ENCODE peak calls at places on chromosomes 7 and 10, in six cellular contexts. E, Y, J, R, S and U are unnamed samples.

GRCh38 chr7:48365010-48365409 is 193.8 kb downstream of the ABCA13 start:
- DNase-seq in Y (no peak), R (no peak), J (no peak), E (no peak), S (no peak), U (no peak)

GRCh38 chr10:124670849-124671248 is 73.3 kb downstream of the FAM53B start:
- DNase-seq in R (no peak), J (no peak), S (no peak), E (no peak), Y (no peak), U (no peak)

GRCh38 chr10:28719789-28720436 is 42.6 kb downstream of the BAMBI start:
- DNase-seq in R (no peak), Y (peak; percentile 51), S (no peak), J (no peak), E (no peak), U (no peak)

GRCh38 chr10:3077940-3078630 is 10.7 kb downstream of the PFKP start:
- DNase-seq in Y (no peak), E (peak; percentile 50), J (no peak), S (no peak), R (no peak), U (no peak)

GRCh38 chr10:14397069-14397468 is 66.3 kb upstream of the FRMD4A start:
- DNase-seq in J (peak; percentile 17), E (no peak), S (no peak), Y (no peak), R (peak; percentile 67), U (no peak)

GRCh38 chr7:108114117-108114841 is 15.9 kb downstream of the LAMB4 start:
- DNase-seq in E (no peak), R (no peak), S (no peak), J (peak; percentile 33), Y (peak; percentile 35), U (peak; percentile 50)

GRCh38 chr7:91492317-91492716 is 228.1 kb downstream of the FZD1 start:
- DNase-seq in J (no peak), Y (no peak), R (no peak), E (no peak), S (no peak), U (no peak)

GRCh38 chr10:114518401-114519305 is 114.4 kb upstream of the AFAP1L2 start:
- DNase-seq in J (no peak), E (no peak), Y (peak; percentile 82), S (no peak), R (no peak), U (no peak)

GRCh38 chr7:157782041-157782440 is 445.2 kb downstream of the DNAJB6 start:
- DNase-seq in E (no peak), R (no peak), Y (no peak), J (no peak), S (no peak), U (no peak)

GRCh38 chr7:100880645-100881044 is 5.7 kb downstream of the SRRT start:
- DNase-seq in E (no peak), R (no peak), J (no peak), Y (no peak), S (no peak), U (no peak)

GRCh38 chr7:130485734-130486113 is 6.2 kb upstream of the MEST start:
- DNase-seq in J (no peak), E (no peak), Y (no peak), S (no peak), R (no peak), U (no peak)

GRCh38 chr10:19811517-19811916 is 4.7 kb upstream of the PLXDC2 start:
- DNase-seq in E (peak; percentile 69), S (no peak), Y (no peak), J (no peak), R (peak; percentile 18), U (no peak)

GRCh38 chr7:45435846-45436245 is 138.3 kb upstream of the ADCY1 start:
- DNase-seq in Y (no peak), E (no peak), R (no peak), S (no peak), J (no peak), U (no peak)

GRCh38 chr7:99768471-99768870 is 15.5 kb downstream of the CYP3A4 start:
- DNase-seq in J (no peak), Y (no peak), R (no peak), E (no peak), S (no peak), U (peak; percentile 84)

GRCh38 chr10:126357169-126357568 is 31.1 kb downstream of the ADAM12 start:
- DNase-seq in R (no peak), Y (no peak), S (no peak), J (no peak), E (no peak), U (no peak)

GRCh38 chr7:44978511-44979366 is at the start of gene MYO1G:
- DNase-seq in S (peak; percentile 51), R (no peak), E (peak; percentile 70), J (no peak), Y (no peak), U (no peak)

GRCh38 chr10:3398825-3399646 is 226.5 kb upstream of the PITRM1 start:
- DNase-seq in R (no peak), S (no peak), Y (no peak), J (no peak), E (no peak), U (no peak)

GRCh38 chr10:68790476-68790875 is 36.9 kb upstream of the STOX1 start:
- DNase-seq in R (no peak), J (no peak), S (no peak), E (no peak), Y (no peak), U (no peak)

GRCh38 chr10:68787813-68788212 is 39.5 kb upstream of the STOX1 start:
- DNase-seq in J (no peak), E (no peak), Y (no peak), R (no peak), S (no peak), U (no peak)

GRCh38 chr10:68796609-68797008 is 30.7 kb upstream of the STOX1 start:
- DNase-seq in J (no peak), E (no peak), Y (no peak), S (no peak), R (no peak), U (no peak)

GRCh38 chr10:68795886-68796532 is 31.3 kb upstream of the STOX1 start:
- DNase-seq in Y (no peak), E (no peak), S (no peak), R (no peak), J (no peak), U (no peak)

DNA sequence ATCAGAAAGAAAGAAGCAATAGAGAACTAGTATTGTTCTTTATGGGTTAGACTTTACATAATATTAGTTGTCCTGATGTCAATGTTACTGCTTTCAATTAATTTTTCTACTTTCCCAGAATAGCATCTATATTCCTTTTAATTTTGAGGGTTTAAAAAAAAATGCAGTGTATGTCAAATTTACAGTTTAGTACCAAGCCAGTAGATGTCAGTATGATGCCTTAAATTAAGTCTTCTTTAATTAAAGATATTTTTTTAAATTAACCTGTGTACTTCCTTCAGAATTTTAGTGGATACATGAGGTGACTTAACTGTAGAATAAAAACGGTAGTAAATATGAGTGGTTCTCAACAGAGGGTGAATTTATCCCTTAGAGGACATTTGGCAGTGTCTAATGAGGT is 35.2 kb upstream of the STOX1 start:
- DNase-seq in E (no peak), S (no peak), R (no peak), Y (no peak), J (no peak), U (no peak)
- H3K27ac ChIP-seq in E (no peak overlapping the region), S (no peak overlapping the region), R (no peak overlapping the region), Y (no peak overlapping the region), J (no peak overlapping the region), U (no peak overlapping the region)

GRCh38 chr7:64876792-64877713 is 26.0 kb upstream of the ZNF273 start:
- DNase-seq in E (peak; percentile 83), Y (no peak), R (no peak), J (peak; percentile 67), S (peak; percentile 44), U (peak; percentile 50)

GRCh38 chr7:64879097-64879730 is 23.9 kb upstream of the ZNF273 start:
- DNase-seq in E (peak; percentile 42), Y (no peak), R (no peak), S (peak; percentile 15), J (no peak), U (peak; percentile 64)

GRCh38 chr7:64877714-64878610 is 25.1 kb upstream of the ZNF273 start:
- DNase-seq in R (no peak), J (no peak), E (peak; percentile 54), Y (no peak), S (peak; percentile 20), U (peak; percentile 89)

GRCh38 chr7:64879800-64880199 is 23.3 kb upstream of the ZNF273 start:
- DNase-seq in Y (no peak), R (no peak), J (no peak), E (peak; percentile 48), S (peak; percentile 18), U (peak; percentile 64)

GRCh38 chr7:64878684-64879083 is 24.4 kb upstream of the ZNF273 start:
- DNase-seq in S (no peak), J (no peak), Y (no peak), R (no peak), E (no peak), U (peak; percentile 82)
- H3K9me3 ChIP-seq in S (peaks cover 4% of the 10 kb centered on the region), J (peaks cover 34% of the 10 kb centered on the region), Y (peaks cover 34% of the 10 kb centered on the region), R (no peaks in the 10 kb centered on the region), E (no peaks in the 10 kb centered on the region), U (no peaks in the 10 kb centered on the region)

DNA sequence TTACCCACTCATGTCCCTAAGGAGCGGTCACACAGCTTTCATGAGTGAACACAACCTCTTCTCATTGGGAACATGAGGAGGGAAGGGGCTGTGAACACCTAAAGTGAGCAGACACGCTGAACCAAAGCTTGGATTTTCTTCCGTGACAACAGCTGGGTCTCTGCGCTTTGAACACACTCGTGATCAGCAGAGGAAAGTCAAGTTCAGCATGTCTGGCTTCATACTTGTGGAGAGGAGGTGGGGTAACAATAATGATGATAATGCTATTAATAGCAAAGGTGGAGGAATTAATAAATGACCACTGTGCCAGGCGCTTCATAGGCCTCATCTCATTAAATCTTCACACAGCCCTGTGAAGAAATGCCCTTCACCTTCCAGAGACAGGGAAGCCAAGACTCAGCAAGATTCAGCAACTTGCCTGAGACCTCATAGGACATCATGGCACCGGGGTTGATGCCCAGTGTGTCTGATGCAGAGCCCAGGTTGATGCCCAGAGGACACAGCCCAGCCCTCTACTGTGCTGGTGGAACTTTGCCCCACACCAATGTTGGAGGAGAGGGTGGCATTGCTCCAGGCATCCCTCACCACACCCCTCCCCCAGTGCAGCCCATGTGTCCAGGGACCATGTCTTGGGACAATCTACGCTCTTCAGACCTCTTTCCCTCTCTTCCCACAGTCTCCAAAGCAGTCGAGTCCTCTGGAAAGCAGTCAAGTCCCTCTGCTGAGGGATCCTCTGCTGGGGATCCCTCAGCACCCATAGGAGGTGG is 40.6 kb downstream of the GSDME start:
- DNase-seq in E (no peak), R (no peak), Y (no peak), S (no peak), J (no peak), U (peak; percentile 31)
- TF ChIP-seq EP300 in E (no peak), R (no peak), Y (no peak), S (no peak), J (no peak), U (no peak)

DNA sequence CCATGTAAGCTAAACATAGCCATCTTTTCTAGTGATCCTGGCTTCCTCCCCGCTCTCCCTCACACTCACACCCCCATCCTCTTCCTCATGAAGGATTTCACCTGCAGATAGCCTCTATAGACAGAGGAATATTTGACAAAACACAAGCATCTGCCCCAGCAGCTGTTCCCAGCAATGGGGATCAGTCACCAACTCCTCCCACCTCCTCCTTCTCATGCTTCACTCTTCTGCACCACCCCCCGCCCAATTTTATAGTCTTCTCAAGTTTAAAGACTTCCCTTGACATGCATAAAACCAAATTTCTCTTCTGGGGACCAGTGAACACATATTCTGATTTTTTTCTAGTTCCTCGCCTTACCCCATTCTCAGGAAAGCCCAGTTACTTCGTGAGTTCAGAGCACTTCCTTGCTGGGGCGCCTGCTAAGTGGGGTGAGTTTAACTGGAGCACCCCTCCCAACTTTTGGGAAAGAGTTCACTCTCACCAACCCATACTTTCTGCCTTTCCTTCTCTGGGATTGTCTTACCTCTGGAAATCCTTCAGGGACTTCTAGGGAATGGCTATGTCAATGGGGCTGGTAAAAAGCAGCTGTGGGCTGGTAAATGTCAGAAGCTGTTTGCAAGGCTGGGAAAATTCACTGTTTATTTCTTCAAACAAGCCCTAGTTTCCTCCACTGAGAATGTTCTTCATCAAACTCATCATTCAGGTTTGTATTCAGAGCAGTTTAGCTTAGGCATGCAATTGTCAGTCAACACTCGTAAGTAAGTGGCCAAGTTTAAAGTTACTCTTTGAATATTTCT is 654.5 kb downstream of the LRMDA start:
- DNase-seq in S (no peak), R (no peak), E (no peak), J (no peak), Y (no peak), U (no peak)
- H3K27ac ChIP-seq in S (no peak overlapping the region), R (peak overlapping the region; percentile 25), E (peak overlapping the region; percentile 60), J (no peak overlapping the region), Y (no peak overlapping the region), U (peak overlapping the region; percentile 59)